ENCODE peak calls at places on chromosomes 2 and 18, in six cellular contexts. V, Q, X, U, L and C are unnamed samples. For H3K36me3, the result is how much of the 10 kb centered on the place peaks cover.

GRCh38 chr2:207490441-207490840 is 39.3 kb upstream of the CREB1 start:
- DNase-seq in V (no peak), Q (no peak), X (no peak), U (no peak), L (no peak), C (no peak)

GRCh38 chr2:237601453-237602116 is 11.1 kb upstream of the RAB17 start:
- DNase-seq in V (no peak), Q (no peak), X (no peak), U (no peak), L (no peak), C (peak)

GRCh38 chr18:328928-329327 is 61.1 kb upstream of the THOC1 start:
- DNase-seq in V (no peak), Q (no peak), X (no peak), U (no peak), L (no peak), C (no peak)

GRCh38 chr2:115921541-115921940 is 1479.1 kb downstream of the DPP10 start:
- DNase-seq in V (no peak), Q (no peak), X (no peak), U (no peak), L (no peak), C (no peak)

GRCh38 chr18:50240083-50240563 is 26.2 kb downstream of the CFAP53 start:
- DNase-seq in V (peak), Q (peak), X (no peak), U (no peak), L (no peak), C (peak)

GRCh38 chr2:200788129-200788718 is 23.5 kb upstream of the BZW1 start:
- DNase-seq in V (peak), Q (peak), X (peak), U (peak), L (no peak), C (no peak)

GRCh38 chr2:170227467-170228075 is 49.6 kb downstream of the MYO3B start:
- DNase-seq in V (no peak), Q (no peak), X (no peak), U (no peak), L (no peak), C (no peak)

GRCh38 chr2:237715459-237715947 is 83.1 kb upstream of the RBM44 start:
- DNase-seq in V (no peak), Q (no peak), X (peak), U (no peak), L (no peak), C (peak)

GRCh38 chr2:128260239-128261138 is 58.2 kb downstream of the HS6ST1 start:
- DNase-seq in V (peak), Q (peak), X (peak), U (peak), L (peak), C (peak)

GRCh38 chr2:190746971-190747761 is 98.3 kb downstream of the NAB1 start:
- DNase-seq in V (no peak), Q (no peak), X (peak), U (peak), L (no peak), C (no peak)

GRCh38 chr2:96099861-96100798 is 16.2 kb downstream of the ADRA2B start:
- DNase-seq in V (no peak), Q (no peak), X (peak), U (no peak), L (no peak), C (no peak)

GRCh38 chr2:233479616-233480489 is 86.7 kb downstream of the USP40 start:
- DNase-seq in V (no peak), Q (no peak), X (no peak), U (no peak), L (no peak), C (no peak)

GRCh38 chr2:215921884-215922283 is 91.5 kb downstream of the MREG start:
- DNase-seq in V (peak), Q (peak), X (peak), U (peak), L (peak), C (peak)

GRCh38 chr2:240894006-240894405 is 1.9 kb downstream of the MAB21L4 start:
- DNase-seq in V (peak), Q (no peak), X (no peak), U (no peak), L (no peak), C (no peak)
- H3K4me2 ChIP-seq in V (peak), Q (no peak), X (no peak), U (no peak), L (no peak), C (peak)

DNA sequence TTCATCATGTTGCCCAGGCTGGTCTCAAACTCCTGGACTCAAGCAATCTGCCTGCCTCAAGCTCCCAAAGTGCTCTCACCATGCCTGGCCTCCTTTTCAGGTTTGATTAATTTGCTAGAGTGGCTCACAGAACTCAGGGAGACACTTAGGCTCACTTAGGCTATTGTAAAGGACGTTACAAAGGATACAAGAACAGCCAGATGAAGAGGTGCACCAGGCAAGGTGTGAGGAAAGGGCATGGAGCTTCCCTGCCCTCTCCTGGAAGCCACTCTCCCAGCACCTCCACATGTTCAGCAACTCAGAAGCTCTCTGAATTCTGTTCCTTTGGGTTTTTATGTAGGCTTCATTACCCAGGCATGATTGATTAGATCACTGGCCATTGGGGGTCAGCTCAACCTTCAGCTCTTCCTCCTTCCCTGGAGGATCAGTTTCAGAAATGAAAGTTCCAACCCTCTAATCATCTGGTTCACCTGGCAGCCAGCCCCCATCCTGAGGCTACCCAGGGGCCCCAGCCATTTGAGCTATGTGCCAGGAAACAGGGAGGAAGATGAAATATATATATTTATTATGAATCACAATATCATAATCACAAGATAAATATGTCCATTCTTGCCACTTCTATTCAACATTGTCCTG is 78.7 kb upstream of the RGPD5 start:
- DNase-seq in V (no peak), Q (peak), X (no peak), U (no peak), L (no peak), C (peak)
- TF ChIP-seq CTCF in V (peak), Q (peak), X (peak), U (peak), L (no peak), C (peak)

GRCh38 chr2:144495227-144495933 is 24.5 kb downstream of the ZEB2 start:
- DNase-seq in V (no peak), Q (no peak), X (no peak), U (no peak), L (no peak), C (no peak)
- H3K36me3 ChIP-seq in V (under half), Q (under half), X (under half), U (under half), L (half or more), C (under half)

GRCh38 chr18:6261938-6262337 is 152.8 kb downstream of the L3MBTL4 start:
- DNase-seq in V (no peak), Q (no peak), X (no peak), U (no peak), L (no peak), C (no peak)
- H3K4me2 ChIP-seq in V (no peak), Q (no peak), X (no peak), U (no peak), L (no peak), C (no peak)

GRCh38 chr2:100924520-100925451 is 77.3 kb upstream of the RPL31 start:
- DNase-seq in V (no peak), Q (no peak), X (peak), U (peak), L (peak), C (peak)

GRCh38 chr2:100924122-100924519 is 78.0 kb upstream of the RPL31 start:
- DNase-seq in V (no peak), Q (no peak), X (no peak), U (no peak), L (no peak), C (no peak)

GRCh38 chr2:100921685-100922161 is 80.4 kb upstream of the RPL31 start:
- DNase-seq in V (no peak), Q (no peak), X (no peak), U (peak), L (peak), C (no peak)

GRCh38 chr2:100923461-100924020 is 78.5 kb upstream of the RPL31 start:
- DNase-seq in V (no peak), Q (no peak), X (no peak), U (no peak), L (no peak), C (no peak)

DNA sequence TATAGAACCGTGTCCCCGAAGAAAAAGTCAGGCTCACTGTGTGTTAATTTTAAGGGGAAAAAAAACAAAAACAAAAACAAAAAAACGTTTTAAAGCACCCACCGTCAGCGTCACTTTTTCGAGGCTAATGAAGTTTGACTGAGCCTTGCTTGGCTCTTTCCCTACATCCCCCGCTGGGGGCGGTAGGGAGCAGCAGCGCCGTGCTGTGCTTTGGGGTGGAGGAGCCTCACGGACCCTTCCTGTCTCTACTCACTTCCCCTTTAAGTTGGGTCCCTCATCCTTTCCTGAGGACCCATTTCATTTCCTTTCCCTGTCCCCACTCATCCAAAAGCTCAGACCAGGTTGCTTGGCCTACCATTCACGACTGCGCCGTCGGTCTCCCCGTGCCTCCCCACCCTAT is 82.8 kb upstream of the RPL31 start:
- DNase-seq in V (no peak), Q (no peak), X (no peak), U (no peak), L (no peak), C (no peak)
- TF ChIP-seq CTCF in V (no peak), Q (peak), X (peak), U (peak), L (peak), C (peak)